ENCODE peak calls at places on chromosomes 5 and 9, in nine cellular contexts. S, Y, F, L, O, K, E, I and P are unnamed samples.

GRCh38 chr5:126718246-126718868 is 58.6 kb upstream of the LMNB1 start:
- DNase-seq in S (no peak), Y (peak; percentile 8), F (no peak), L (no peak), O (no peak), K (no peak), E (no peak), I (peak; percentile 74), P (no peak)

GRCh38 chr9:76619645-76620044 is 144.6 kb upstream of the PCA3 start:
- DNase-seq in S (no peak), Y (no peak), F (no peak), L (no peak), O (no peak), K (no peak), E (no peak), I (no peak), P (no peak)

GRCh38 chr9:129213551-129213950 is 35.5 kb upstream of the IER5L start:
- DNase-seq in S (no peak), Y (no peak), F (no peak), L (no peak), O (no peak), K (no peak), E (no peak), I (no peak), P (no peak)

GRCh38 chr5:55096186-55096585 is 6.3 kb upstream of the GZMA start:
- DNase-seq in S (no peak), Y (no peak), F (peak; percentile 27), L (no peak), O (no peak), K (no peak), E (no peak), I (no peak), P (no peak)

GRCh38 chr5:64183956-64184355 is 18.3 kb downstream of the RNF180 start:
- DNase-seq in S (no peak), Y (no peak), F (no peak), L (no peak), O (no peak), K (no peak), E (no peak), I (no peak), P (no peak)

GRCh38 chr5:38695021-38695961 is 138.8 kb upstream of the LIFR start:
- DNase-seq in S (no peak), Y (no peak), F (no peak), L (no peak), O (no peak), K (no peak), E (no peak), I (no peak), P (no peak)

GRCh38 chr5:124706729-124707361 is 39.6 kb downstream of the ZNF608 start:
- DNase-seq in S (peak; percentile 63), Y (peak; percentile 77), F (no peak), L (peak; percentile 15), O (peak; percentile 19), K (no peak), E (peak; percentile 54), I (peak; percentile 89), P (no peak)

GRCh38 chr9:134477927-134478326 is 151.7 kb downstream of the RXRA start:
- DNase-seq in S (no peak), Y (no peak), F (no peak), L (no peak), O (no peak), K (no peak), E (no peak), I (no peak), P (no peak)

GRCh38 chr5:153496835-153497234 is 6.4 kb downstream of the GRIA1 start:
- DNase-seq in S (peak; percentile 23), Y (peak; percentile 45), F (no peak), L (peak; percentile 64), O (no peak), K (no peak), E (no peak), I (peak; percentile 51), P (no peak)

GRCh38 chr9:124881138-124881743 is 19.3 kb downstream of the ARPC5L start:
- DNase-seq in S (no peak), Y (no peak), F (no peak), L (no peak), O (no peak), K (no peak), E (no peak), I (no peak), P (no peak)

GRCh38 chr5:62327138-62327537 is 21.1 kb downstream of the KIF2A start:
- DNase-seq in S (no peak), Y (no peak), F (no peak), L (no peak), O (no peak), K (no peak), E (no peak), I (no peak), P (no peak)

GRCh38 chr9:124145903-124146575 is 111.7 kb upstream of the NEK6 start:
- DNase-seq in S (no peak), Y (no peak), F (no peak), L (peak; percentile 34), O (no peak), K (no peak), E (no peak), I (no peak), P (no peak)

GRCh38 chr5:81165493-81166119 is 67.5 kb upstream of the CKMT2 start:
- DNase-seq in S (peak; percentile 49), Y (peak; percentile 81), F (peak; percentile 34), L (peak; percentile 72), O (peak; percentile 71), K (peak; percentile 31), E (peak; percentile 40), I (peak; percentile 83), P (peak; percentile 22)

GRCh38 chr5:65796269-65796668 is 74.3 kb downstream of the NLN start:
- DNase-seq in S (no peak), Y (no peak), F (no peak), L (no peak), O (no peak), K (no peak), E (no peak), I (no peak), P (no peak)

GRCh38 chr9:32843295-32843694 is 60.0 kb downstream of the TMEM215 start:
- DNase-seq in S (no peak), Y (no peak), F (no peak), L (no peak), O (no peak), K (no peak), E (no peak), I (no peak), P (no peak)

GRCh38 chr5:173454764-173455598 is 126.8 kb upstream of the STC2 start:
- DNase-seq in S (no peak), Y (peak; percentile 65), F (no peak), L (peak; percentile 97), O (peak; percentile 94), K (peak; percentile 83), E (peak; percentile 52), I (no peak), P (no peak)

GRCh38 chr9:21317956-21318923 is 13.1 kb upstream of the IFNA5 start:
- DNase-seq in S (peak; percentile 71), Y (peak; percentile 69), F (no peak), L (peak; percentile 67), O (peak; percentile 33), K (no peak), E (no peak), I (peak; percentile 66), P (no peak)

GRCh38 chr5:60652206-60652605 is 47.8 kb downstream of the DEPDC1B start:
- DNase-seq in S (no peak), Y (no peak), F (no peak), L (peak; percentile 91), O (peak; percentile 73), K (no peak), E (no peak), I (no peak), P (no peak)

GRCh38 chr9:26925609-26926008 is 21.4 kb downstream of the PLAA start:
- DNase-seq in S (no peak), Y (peak; percentile 13), F (no peak), L (no peak), O (no peak), K (no peak), E (no peak), I (no peak), P (no peak)

GRCh38 chr9:122394265-122395242 is 23.7 kb downstream of the PTGS1 start:
- DNase-seq in S (no peak), Y (no peak), F (no peak), L (peak; percentile 85), O (peak; percentile 26), K (peak; percentile 35), E (peak; percentile 65), I (no peak), P (no peak)

GRCh38 chr9:36148652-36149051 is 12.1 kb downstream of the GLIPR2 start:
- DNase-seq in S (peak; percentile 96), Y (peak; percentile 87), F (peak; percentile 26), L (peak; percentile 98), O (peak; percentile 97), K (peak; percentile 75), E (peak; percentile 95), I (no peak), P (no peak)

GRCh38 chr9:26437056-26437711 is 455.4 kb downstream of the CAAP1 start:
- DNase-seq in S (peak; percentile 20), Y (no peak), F (no peak), L (no peak), O (no peak), K (no peak), E (no peak), I (no peak), P (no peak)

GRCh38 chr5:156892223-156892622 is 42.1 kb downstream of the PPP1R2B start:
- DNase-seq in S (no peak), Y (no peak), F (no peak), L (no peak), O (no peak), K (no peak), E (no peak), I (no peak), P (no peak)